ENCODE peak calls at places on chromosomes 12 and 14, in four cellular contexts. One of them, this sample, is unnamed.

GRCh38 chr12:55742719-55743130 is at the start of gene GDF11:
- DNase-seq in HuH-7.5: peak; percentile 93
- DNase-seq in dermis microvascular lymphatic vessel endothelial cell: no peak
- DNase-seq in Calu3: peak; percentile 69
- DNase-seq in this sample: peak; percentile 92

GRCh38 chr14:38721822-38722431 is 381.1 kb downstream of the SEC23A start:
- DNase-seq in HuH-7.5: peak; percentile 23
- DNase-seq in dermis microvascular lymphatic vessel endothelial cell: peak; percentile 23
- DNase-seq in Calu3: peak; percentile 76
- DNase-seq in this sample: peak; percentile 29

GRCh38 chr14:92135269-92135668 is 13.5 kb downstream of the CPSF2 start:
- DNase-seq in HuH-7.5: no peak
- DNase-seq in dermis microvascular lymphatic vessel endothelial cell: peak; percentile 57
- DNase-seq in Calu3: no peak
- DNase-seq in this sample: peak; percentile 17

GRCh38 chr12:27161458-27162228 is 79.3 kb upstream of the C12orf71 start:
- DNase-seq in HuH-7.5: no peak
- DNase-seq in dermis microvascular lymphatic vessel endothelial cell: peak; percentile 12
- DNase-seq in Calu3: no peak
- DNase-seq in this sample: no peak

GRCh38 chr12:33977887-33978286 is 44.4 kb upstream of the ALG10 start:
- DNase-seq in HuH-7.5: no peak
- DNase-seq in dermis microvascular lymphatic vessel endothelial cell: no peak
- DNase-seq in Calu3: no peak
- DNase-seq in this sample: no peak

GRCh38 chr12:48965447-48965846 is 6.1 kb downstream of the WNT10B start:
- DNase-seq in HuH-7.5: no peak
- DNase-seq in dermis microvascular lymphatic vessel endothelial cell: no peak
- DNase-seq in Calu3: no peak
- DNase-seq in this sample: peak; percentile 17

GRCh38 chr12:62866451-62867082 is 68.4 kb downstream of the PPM1H start:
- DNase-seq in HuH-7.5: peak; percentile 24
- DNase-seq in dermis microvascular lymphatic vessel endothelial cell: no peak
- DNase-seq in Calu3: peak; percentile 59
- DNase-seq in this sample: peak; percentile 17

GRCh38 chr14:82546401-82546800 is 1012.7 kb upstream of the SEL1L start:
- DNase-seq in HuH-7.5: no peak
- DNase-seq in dermis microvascular lymphatic vessel endothelial cell: no peak
- DNase-seq in Calu3: no peak
- DNase-seq in this sample: no peak

GRCh38 chr12:88591343-88591742 is 11.1 kb upstream of the KITLG start:
- DNase-seq in HuH-7.5: no peak
- DNase-seq in dermis microvascular lymphatic vessel endothelial cell: no peak
- DNase-seq in Calu3: no peak
- DNase-seq in this sample: no peak

GRCh38 chr14:29814153-29815057 is 113.2 kb downstream of the PRKD1 start:
- DNase-seq in HuH-7.5: no peak
- DNase-seq in dermis microvascular lymphatic vessel endothelial cell: no peak
- DNase-seq in Calu3: no peak
- DNase-seq in this sample: no peak

GRCh38 chr14:74649167-74649566 is 37.1 kb upstream of the LTBP2 start:
- DNase-seq in HuH-7.5: no peak
- DNase-seq in dermis microvascular lymphatic vessel endothelial cell: no peak
- DNase-seq in Calu3: no peak
- DNase-seq in this sample: peak; percentile 66

GRCh38 chr14:99230271-99231141 is 41.5 kb downstream of the BCL11B start:
- DNase-seq in HuH-7.5: no peak
- DNase-seq in dermis microvascular lymphatic vessel endothelial cell: no peak
- DNase-seq in Calu3: no peak
- DNase-seq in this sample: peak; percentile 9

GRCh38 chr12:47273191-47273626 is 193.4 kb upstream of the AMIGO2 start:
- DNase-seq in HuH-7.5: no peak
- DNase-seq in dermis microvascular lymphatic vessel endothelial cell: no peak
- DNase-seq in Calu3: no peak
- DNase-seq in this sample: no peak

GRCh38 chr12:95114766-95115450 is 41.5 kb upstream of the NR2C1 start:
- DNase-seq in HuH-7.5: no peak
- DNase-seq in dermis microvascular lymphatic vessel endothelial cell: no peak
- DNase-seq in Calu3: no peak
- DNase-seq in this sample: no peak